ENCODE peak calls at places on chromosomes 12 and 14, in ten cellular contexts. One of them, this sample, is unnamed.

GRCh38 chr12:120321382-120322202 is 6.0 kb downstream of the PLA2G1B start:
- DNase-seq in keratinocyte: no peak
- DNase-seq in endothelial cell of umbilical vein: no peak
- DNase-seq in epithelial cell of esophagus: no peak
- DNase-seq in skeletal muscle cell: no peak
- DNase-seq in H7: no peak
- DNase-seq in lung: no peak
- DNase-seq in AG09309: no peak
- DNase-seq in CD8-positive, alpha-beta T cell: no peak
- DNase-seq in testis: no peak
- DNase-seq in this sample: no peak

GRCh38 chr12:46332260-46332659 is 40.3 kb downstream of the SLC38A2 start:
- DNase-seq in keratinocyte: no peak
- DNase-seq in endothelial cell of umbilical vein: no peak
- DNase-seq in epithelial cell of esophagus: peak
- DNase-seq in skeletal muscle cell: peak
- DNase-seq in H7: no peak
- DNase-seq in lung: no peak
- DNase-seq in AG09309: no peak
- DNase-seq in CD8-positive, alpha-beta T cell: no peak
- DNase-seq in testis: no peak
- DNase-seq in this sample: no peak

GRCh38 chr14:70888151-70888499 is 19.1 kb upstream of the PCNX1 start:
- DNase-seq in keratinocyte: no peak
- DNase-seq in endothelial cell of umbilical vein: no peak
- DNase-seq in epithelial cell of esophagus: no peak
- DNase-seq in skeletal muscle cell: no peak
- DNase-seq in H7: no peak
- DNase-seq in lung: no peak
- DNase-seq in AG09309: no peak
- DNase-seq in CD8-positive, alpha-beta T cell: no peak
- DNase-seq in testis: no peak
- DNase-seq in this sample: no peak

GRCh38 chr14:102517412-102518062 is 8.0 kb upstream of the ANKRD9 start:
- DNase-seq in keratinocyte: no peak
- DNase-seq in endothelial cell of umbilical vein: no peak
- DNase-seq in epithelial cell of esophagus: no peak
- DNase-seq in skeletal muscle cell: no peak
- DNase-seq in H7: no peak
- DNase-seq in lung: no peak
- DNase-seq in AG09309: no peak
- DNase-seq in CD8-positive, alpha-beta T cell: no peak
- DNase-seq in testis: peak
- DNase-seq in this sample: no peak

GRCh38 chr14:33315721-33316120 is 377.0 kb downstream of the NPAS3 start:
- DNase-seq in keratinocyte: no peak
- DNase-seq in endothelial cell of umbilical vein: no peak
- DNase-seq in epithelial cell of esophagus: no peak
- DNase-seq in skeletal muscle cell: no peak
- DNase-seq in H7: no peak
- DNase-seq in lung: no peak
- DNase-seq in AG09309: no peak
- DNase-seq in CD8-positive, alpha-beta T cell: no peak
- DNase-seq in testis: no peak
- DNase-seq in this sample: no peak

GRCh38 chr12:109703684-109704083 is 9.9 kb upstream of the FAM222A start:
- DNase-seq in keratinocyte: no peak
- DNase-seq in endothelial cell of umbilical vein: no peak
- DNase-seq in epithelial cell of esophagus: no peak
- DNase-seq in skeletal muscle cell: no peak
- DNase-seq in H7: no peak
- DNase-seq in lung: no peak
- DNase-seq in AG09309: no peak
- DNase-seq in CD8-positive, alpha-beta T cell: no peak
- DNase-seq in testis: no peak
- DNase-seq in this sample: no peak

GRCh38 chr12:120849765-120850164 is 54.4 kb downstream of the SPPL3 start:
- DNase-seq in keratinocyte: peak
- DNase-seq in endothelial cell of umbilical vein: peak
- DNase-seq in epithelial cell of esophagus: peak
- DNase-seq in skeletal muscle cell: no peak
- DNase-seq in H7: no peak
- DNase-seq in lung: no peak
- DNase-seq in AG09309: no peak
- DNase-seq in CD8-positive, alpha-beta T cell: no peak
- DNase-seq in testis: no peak
- DNase-seq in this sample: no peak

GRCh38 chr14:95207475-95208253 is 50.3 kb upstream of the DICER1 start:
- DNase-seq in keratinocyte: no peak
- DNase-seq in endothelial cell of umbilical vein: no peak
- DNase-seq in epithelial cell of esophagus: no peak
- DNase-seq in skeletal muscle cell: no peak
- DNase-seq in H7: no peak
- DNase-seq in lung: no peak
- DNase-seq in AG09309: no peak
- DNase-seq in CD8-positive, alpha-beta T cell: no peak
- DNase-seq in testis: no peak
- DNase-seq in this sample: no peak

GRCh38 chr14:69704319-69704718 is 62.6 kb upstream of the SRSF5 start:
- DNase-seq in keratinocyte: no peak
- DNase-seq in endothelial cell of umbilical vein: no peak
- DNase-seq in epithelial cell of esophagus: no peak
- DNase-seq in skeletal muscle cell: no peak
- DNase-seq in H7: no peak
- DNase-seq in lung: no peak
- DNase-seq in AG09309: no peak
- DNase-seq in CD8-positive, alpha-beta T cell: no peak
- DNase-seq in testis: no peak
- DNase-seq in this sample: no peak

GRCh38 chr12:116958402-116959197 is 47.9 kb downstream of the FBXW8 start:
- DNase-seq in keratinocyte: no peak
- DNase-seq in endothelial cell of umbilical vein: no peak
- DNase-seq in epithelial cell of esophagus: no peak
- DNase-seq in skeletal muscle cell: no peak
- DNase-seq in H7: no peak
- DNase-seq in lung: no peak
- DNase-seq in AG09309: no peak
- DNase-seq in CD8-positive, alpha-beta T cell: no peak
- DNase-seq in testis: no peak
- DNase-seq in this sample: no peak

GRCh38 chr12:50619610-50619958 is 114.8 kb downstream of the DIP2B start:
- DNase-seq in keratinocyte: no peak
- DNase-seq in endothelial cell of umbilical vein: no peak
- DNase-seq in epithelial cell of esophagus: no peak
- DNase-seq in skeletal muscle cell: no peak
- DNase-seq in H7: no peak
- DNase-seq in lung: no peak
- DNase-seq in AG09309: no peak
- DNase-seq in CD8-positive, alpha-beta T cell: no peak
- DNase-seq in testis: no peak
- DNase-seq in this sample: no peak

GRCh38 chr12:95212576-95212975 is 4.7 kb downstream of the FGD6 start:
- DNase-seq in keratinocyte: no peak
- DNase-seq in endothelial cell of umbilical vein: peak
- DNase-seq in epithelial cell of esophagus: peak
- DNase-seq in skeletal muscle cell: no peak
- DNase-seq in H7: no peak
- DNase-seq in lung: no peak
- DNase-seq in AG09309: no peak
- DNase-seq in CD8-positive, alpha-beta T cell: no peak
- DNase-seq in testis: no peak
- DNase-seq in this sample: no peak

GRCh38 chr14:101328412-101329149 is 232.7 kb upstream of the DIO3 start:
- DNase-seq in keratinocyte: no peak
- DNase-seq in endothelial cell of umbilical vein: no peak
- DNase-seq in epithelial cell of esophagus: no peak
- DNase-seq in skeletal muscle cell: no peak
- DNase-seq in H7: no peak
- DNase-seq in lung: no peak
- DNase-seq in AG09309: no peak
- DNase-seq in CD8-positive, alpha-beta T cell: no peak
- DNase-seq in testis: no peak
- DNase-seq in this sample: no peak

GRCh38 chr14:92035890-92036289 is 4.0 kb downstream of the TRIP11 start:
- DNase-seq in keratinocyte: no peak
- DNase-seq in endothelial cell of umbilical vein: no peak
- DNase-seq in epithelial cell of esophagus: no peak
- DNase-seq in skeletal muscle cell: no peak
- DNase-seq in H7: no peak
- DNase-seq in lung: no peak
- DNase-seq in AG09309: no peak
- DNase-seq in CD8-positive, alpha-beta T cell: no peak
- DNase-seq in testis: no peak
- DNase-seq in this sample: no peak

GRCh38 chr14:92039073-92039719 is 663 bp downstream of the TRIP11 start:
- DNase-seq in keratinocyte: peak
- DNase-seq in endothelial cell of umbilical vein: peak
- DNase-seq in epithelial cell of esophagus: peak
- DNase-seq in skeletal muscle cell: peak
- DNase-seq in H7: peak
- DNase-seq in lung: no peak
- DNase-seq in AG09309: peak
- DNase-seq in CD8-positive, alpha-beta T cell: peak
- DNase-seq in testis: peak
- DNase-seq in this sample: peak

GRCh38 chr14:92040431-92041040 is 677 bp upstream of the TRIP11 start:
- DNase-seq in keratinocyte: peak
- DNase-seq in endothelial cell of umbilical vein: peak
- DNase-seq in epithelial cell of esophagus: peak
- DNase-seq in skeletal muscle cell: peak
- DNase-seq in H7: peak
- DNase-seq in lung: no peak
- DNase-seq in AG09309: no peak
- DNase-seq in CD8-positive, alpha-beta T cell: peak
- DNase-seq in testis: no peak
- DNase-seq in this sample: peak

GRCh38 chr14:92039720-92040430 is at the start of gene TRIP11:
- DNase-seq in keratinocyte: peak
- DNase-seq in endothelial cell of umbilical vein: peak
- DNase-seq in epithelial cell of esophagus: peak
- DNase-seq in skeletal muscle cell: peak
- DNase-seq in H7: peak
- DNase-seq in lung: peak
- DNase-seq in AG09309: peak
- DNase-seq in CD8-positive, alpha-beta T cell: peak
- DNase-seq in testis: peak
- DNase-seq in this sample: peak

DNA sequence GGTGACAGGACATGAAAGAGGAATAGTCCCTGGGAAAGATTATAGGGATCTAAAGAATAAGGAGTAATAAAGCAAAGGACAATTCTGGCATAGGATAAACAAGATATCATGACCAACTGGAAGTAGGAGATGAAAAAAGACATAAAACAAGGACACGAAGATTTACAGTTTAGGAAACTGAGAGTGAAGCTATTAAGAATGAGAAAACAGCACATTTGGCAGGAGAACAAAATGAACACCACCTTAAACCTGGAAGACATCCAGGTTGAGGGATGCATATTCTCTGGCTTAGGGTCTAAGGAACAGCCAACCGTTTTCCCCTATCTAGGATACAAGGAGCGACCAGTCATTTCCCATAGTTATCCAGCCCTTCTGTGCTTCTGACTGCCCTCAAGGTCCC is 1.9 kb downstream of the TRIP11 start:
- DNase-seq in keratinocyte: no peak
- DNase-seq in endothelial cell of umbilical vein: peak
- DNase-seq in epithelial cell of esophagus: no peak
- DNase-seq in skeletal muscle cell: no peak
- DNase-seq in H7: no peak
- DNase-seq in lung: no peak
- DNase-seq in AG09309: no peak
- DNase-seq in CD8-positive, alpha-beta T cell: no peak
- DNase-seq in testis: no peak
- DNase-seq in this sample: no peak
- H3K4me3 ChIP-seq in keratinocyte: peak
- H3K4me3 ChIP-seq in endothelial cell of umbilical vein: no peak
- H3K4me3 ChIP-seq in epithelial cell of esophagus: peak
- H3K4me3 ChIP-seq in skeletal muscle cell: peak
- H3K4me3 ChIP-seq in H7: no peak
- H3K4me3 ChIP-seq in lung: no peak
- H3K4me3 ChIP-seq in AG09309: peak
- H3K4me3 ChIP-seq in CD8-positive, alpha-beta T cell: no peak
- H3K4me3 ChIP-seq in testis: no peak
- H3K4me3 ChIP-seq in this sample: peak

GRCh38 chr14:62081012-62081612 is 318.9 kb downstream of the SNAPC1 start:
- DNase-seq in keratinocyte: no peak
- DNase-seq in endothelial cell of umbilical vein: no peak
- DNase-seq in epithelial cell of esophagus: no peak
- DNase-seq in skeletal muscle cell: no peak
- DNase-seq in H7: no peak
- DNase-seq in lung: no peak
- DNase-seq in AG09309: no peak
- DNase-seq in CD8-positive, alpha-beta T cell: no peak
- DNase-seq in testis: no peak
- DNase-seq in this sample: no peak
- H3K4me3 ChIP-seq in keratinocyte: no peak
- H3K4me3 ChIP-seq in endothelial cell of umbilical vein: no peak
- H3K4me3 ChIP-seq in epithelial cell of esophagus: no peak
- H3K4me3 ChIP-seq in skeletal muscle cell: no peak
- H3K4me3 ChIP-seq in H7: no peak
- H3K4me3 ChIP-seq in lung: no peak
- H3K4me3 ChIP-seq in AG09309: no peak
- H3K4me3 ChIP-seq in CD8-positive, alpha-beta T cell: no peak
- H3K4me3 ChIP-seq in testis: no peak
- H3K4me3 ChIP-seq in this sample: no peak

GRCh38 chr12:32820376-32820931 is 64.8 kb upstream of the YARS2 start:
- DNase-seq in keratinocyte: no peak
- DNase-seq in endothelial cell of umbilical vein: no peak
- DNase-seq in epithelial cell of esophagus: no peak
- DNase-seq in skeletal muscle cell: no peak
- DNase-seq in H7: no peak
- DNase-seq in lung: no peak
- DNase-seq in AG09309: no peak
- DNase-seq in CD8-positive, alpha-beta T cell: no peak
- DNase-seq in testis: no peak
- DNase-seq in this sample: no peak
- H3K4me3 ChIP-seq in keratinocyte: no peak
- H3K4me3 ChIP-seq in endothelial cell of umbilical vein: no peak
- H3K4me3 ChIP-seq in epithelial cell of esophagus: no peak
- H3K4me3 ChIP-seq in skeletal muscle cell: no peak
- H3K4me3 ChIP-seq in H7: no peak
- H3K4me3 ChIP-seq in lung: no peak
- H3K4me3 ChIP-seq in AG09309: no peak
- H3K4me3 ChIP-seq in CD8-positive, alpha-beta T cell: no peak
- H3K4me3 ChIP-seq in testis: no peak
- H3K4me3 ChIP-seq in this sample: no peak

DNA sequence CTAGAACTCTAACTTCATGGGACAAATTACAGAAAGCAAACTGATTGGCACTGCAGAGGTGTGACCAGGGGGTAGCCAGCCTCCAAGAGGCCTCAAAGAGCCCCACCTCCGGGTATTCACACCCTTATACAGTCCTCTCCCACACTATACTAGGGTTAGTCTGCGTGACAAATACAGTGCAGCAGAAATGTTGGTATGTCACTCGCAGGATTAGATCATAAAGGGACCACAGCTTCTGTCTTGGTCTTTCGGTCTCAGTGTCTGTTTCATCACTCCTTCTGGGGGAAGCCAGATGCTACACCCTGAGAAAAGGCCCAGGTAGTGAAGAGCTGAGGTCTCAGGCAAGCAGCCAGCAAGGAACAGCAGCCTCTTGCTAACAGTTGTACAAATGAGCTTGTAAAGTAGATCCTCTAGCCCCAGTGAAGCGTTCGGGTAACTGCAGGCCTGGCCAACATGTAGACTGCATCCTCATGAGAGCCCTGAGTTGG is 68.9 kb upstream of the SAV1 start:
- DNase-seq in keratinocyte: no peak
- DNase-seq in endothelial cell of umbilical vein: no peak
- DNase-seq in epithelial cell of esophagus: no peak
- DNase-seq in skeletal muscle cell: no peak
- DNase-seq in H7: no peak
- DNase-seq in lung: no peak
- DNase-seq in AG09309: no peak
- DNase-seq in CD8-positive, alpha-beta T cell: no peak
- DNase-seq in testis: peak
- DNase-seq in this sample: no peak
- H3K4me3 ChIP-seq in keratinocyte: no peak
- H3K4me3 ChIP-seq in endothelial cell of umbilical vein: no peak
- H3K4me3 ChIP-seq in epithelial cell of esophagus: no peak
- H3K4me3 ChIP-seq in skeletal muscle cell: no peak
- H3K4me3 ChIP-seq in H7: no peak
- H3K4me3 ChIP-seq in lung: no peak
- H3K4me3 ChIP-seq in AG09309: no peak
- H3K4me3 ChIP-seq in CD8-positive, alpha-beta T cell: no peak
- H3K4me3 ChIP-seq in testis: no peak
- H3K4me3 ChIP-seq in this sample: no peak